ENCODE peak calls at places on chromosome 15, in eight cellular contexts. One of them, this sample, is unnamed.

GRCh38 chr15:101167791-101168462 is 83.9 kb downstream of the CHSY1 start:
- DNase-seq in activated CD4-positive, alpha-beta T cell treated with anti-CD3 and anti-CD28 coated beads for 24 hours: peak; percentile 33
- DNase-seq in foreskin keratinocyte: peak; percentile 84
- DNase-seq in substantia nigra: peak; percentile 57
- DNase-seq in AG04450: peak; percentile 61
- DNase-seq in nucleus accumbens: no peak
- DNase-seq in SW480: peak; percentile 83
- DNase-seq in brain microvascular endothelial cell: peak; percentile 93
- DNase-seq in this sample: no peak

GRCh38 chr15:96247631-96248305 is 82.7 kb upstream of the NR2F2 start:
- DNase-seq in substantia nigra: no peak
- DNase-seq in foreskin keratinocyte: no peak
- DNase-seq in SW480: no peak
- DNase-seq in AG04450: no peak
- DNase-seq in nucleus accumbens: no peak
- DNase-seq in brain microvascular endothelial cell: no peak
- DNase-seq in activated CD4-positive, alpha-beta T cell treated with anti-CD3 and anti-CD28 coated beads for 24 hours: no peak
- DNase-seq in this sample: no peak

GRCh38 chr15:39013262-39013661 is 448.6 kb upstream of the RASGRP1 start:
- DNase-seq in AG04450: no peak
- DNase-seq in nucleus accumbens: no peak
- DNase-seq in foreskin keratinocyte: no peak
- DNase-seq in SW480: no peak
- DNase-seq in brain microvascular endothelial cell: no peak
- DNase-seq in activated CD4-positive, alpha-beta T cell treated with anti-CD3 and anti-CD28 coated beads for 24 hours: no peak
- DNase-seq in substantia nigra: no peak
- DNase-seq in this sample: no peak

GRCh38 chr15:34588046-34588674 is 4.7 kb upstream of the GOLGA8B start:
- DNase-seq in nucleus accumbens: peak; percentile 12
- DNase-seq in AG04450: peak; percentile 68
- DNase-seq in foreskin keratinocyte: peak; percentile 80
- DNase-seq in substantia nigra: peak; percentile 26
- DNase-seq in brain microvascular endothelial cell: peak; percentile 80
- DNase-seq in SW480: peak; percentile 57
- DNase-seq in activated CD4-positive, alpha-beta T cell treated with anti-CD3 and anti-CD28 coated beads for 24 hours: peak; percentile 34
- DNase-seq in this sample: no peak

GRCh38 chr15:92953569-92953968 is 53.4 kb downstream of the CHD2 start:
- DNase-seq in substantia nigra: no peak
- DNase-seq in brain microvascular endothelial cell: no peak
- DNase-seq in AG04450: no peak
- DNase-seq in nucleus accumbens: no peak
- DNase-seq in foreskin keratinocyte: no peak
- DNase-seq in activated CD4-positive, alpha-beta T cell treated with anti-CD3 and anti-CD28 coated beads for 24 hours: no peak
- DNase-seq in SW480: no peak
- DNase-seq in this sample: no peak

GRCh38 chr15:29456255-29456654 is 186.6 kb upstream of the NSMCE3 start:
- DNase-seq in SW480: no peak
- DNase-seq in AG04450: no peak
- DNase-seq in nucleus accumbens: no peak
- DNase-seq in brain microvascular endothelial cell: no peak
- DNase-seq in substantia nigra: no peak
- DNase-seq in foreskin keratinocyte: no peak
- DNase-seq in activated CD4-positive, alpha-beta T cell treated with anti-CD3 and anti-CD28 coated beads for 24 hours: no peak
- DNase-seq in this sample: no peak

GRCh38 chr15:63008333-63009049 is 34.1 kb upstream of the TPM1 start:
- DNase-seq in SW480: no peak
- DNase-seq in nucleus accumbens: no peak
- DNase-seq in AG04450: no peak
- DNase-seq in activated CD4-positive, alpha-beta T cell treated with anti-CD3 and anti-CD28 coated beads for 24 hours: no peak
- DNase-seq in foreskin keratinocyte: no peak
- DNase-seq in substantia nigra: no peak
- DNase-seq in brain microvascular endothelial cell: no peak
- DNase-seq in this sample: no peak

GRCh38 chr15:67828379-67828968 is 3.2 kb downstream of the SKOR1 start:
- DNase-seq in AG04450: no peak
- DNase-seq in activated CD4-positive, alpha-beta T cell treated with anti-CD3 and anti-CD28 coated beads for 24 hours: no peak
- DNase-seq in substantia nigra: no peak
- DNase-seq in nucleus accumbens: no peak
- DNase-seq in foreskin keratinocyte: no peak
- DNase-seq in SW480: no peak
- DNase-seq in brain microvascular endothelial cell: no peak
- DNase-seq in this sample: no peak

GRCh38 chr15:68654786-68655560 is 76.2 kb downstream of the CORO2B start:
- DNase-seq in SW480: no peak
- DNase-seq in foreskin keratinocyte: no peak
- DNase-seq in activated CD4-positive, alpha-beta T cell treated with anti-CD3 and anti-CD28 coated beads for 24 hours: no peak
- DNase-seq in AG04450: no peak
- DNase-seq in substantia nigra: no peak
- DNase-seq in nucleus accumbens: no peak
- DNase-seq in brain microvascular endothelial cell: no peak
- DNase-seq in this sample: no peak

GRCh38 chr15:98671060-98672008 is 23.0 kb downstream of the IGF1R start:
- DNase-seq in brain microvascular endothelial cell: no peak
- DNase-seq in AG04450: no peak
- DNase-seq in SW480: no peak
- DNase-seq in foreskin keratinocyte: no peak
- DNase-seq in substantia nigra: no peak
- DNase-seq in nucleus accumbens: no peak
- DNase-seq in activated CD4-positive, alpha-beta T cell treated with anti-CD3 and anti-CD28 coated beads for 24 hours: no peak
- DNase-seq in this sample: peak; percentile 61

GRCh38 chr15:81296673-81297072 is 27.3 kb downstream of the STARD5 start:
- DNase-seq in activated CD4-positive, alpha-beta T cell treated with anti-CD3 and anti-CD28 coated beads for 24 hours: peak; percentile 60
- DNase-seq in foreskin keratinocyte: no peak
- DNase-seq in brain microvascular endothelial cell: no peak
- DNase-seq in substantia nigra: peak; percentile 47
- DNase-seq in AG04450: no peak
- DNase-seq in nucleus accumbens: no peak
- DNase-seq in SW480: no peak
- DNase-seq in this sample: no peak

GRCh38 chr15:63332367-63333078 is 49.1 kb downstream of the CA12 start:
- DNase-seq in brain microvascular endothelial cell: peak; percentile 95
- DNase-seq in AG04450: peak; percentile 78
- DNase-seq in activated CD4-positive, alpha-beta T cell treated with anti-CD3 and anti-CD28 coated beads for 24 hours: no peak
- DNase-seq in foreskin keratinocyte: peak; percentile 95
- DNase-seq in SW480: no peak
- DNase-seq in substantia nigra: no peak
- DNase-seq in nucleus accumbens: no peak
- DNase-seq in this sample: peak; percentile 70

GRCh38 chr15:62758126-62758951 is 284.2 kb upstream of the TPM1 start:
- DNase-seq in AG04450: no peak
- DNase-seq in SW480: peak; percentile 27
- DNase-seq in foreskin keratinocyte: peak; percentile 95
- DNase-seq in activated CD4-positive, alpha-beta T cell treated with anti-CD3 and anti-CD28 coated beads for 24 hours: no peak
- DNase-seq in substantia nigra: peak; percentile 16
- DNase-seq in brain microvascular endothelial cell: peak; percentile 77
- DNase-seq in nucleus accumbens: no peak
- DNase-seq in this sample: peak; percentile 86

GRCh38 chr15:84816694-84817460 is at the start of gene ALPK3:
- DNase-seq in activated CD4-positive, alpha-beta T cell treated with anti-CD3 and anti-CD28 coated beads for 24 hours: no peak
- DNase-seq in nucleus accumbens: no peak
- DNase-seq in brain microvascular endothelial cell: no peak
- DNase-seq in SW480: no peak
- DNase-seq in substantia nigra: no peak
- DNase-seq in foreskin keratinocyte: no peak
- DNase-seq in AG04450: no peak
- DNase-seq in this sample: no peak

GRCh38 chr15:35663956-35664355 is 118.0 kb upstream of the DPH6 start:
- DNase-seq in AG04450: no peak
- DNase-seq in foreskin keratinocyte: no peak
- DNase-seq in brain microvascular endothelial cell: no peak
- DNase-seq in substantia nigra: no peak
- DNase-seq in nucleus accumbens: no peak
- DNase-seq in activated CD4-positive, alpha-beta T cell treated with anti-CD3 and anti-CD28 coated beads for 24 hours: no peak
- DNase-seq in SW480: no peak
- DNase-seq in this sample: no peak

GRCh38 chr15:59174846-59175831 is 31.5 kb upstream of the LDHAL6B start:
- DNase-seq in brain microvascular endothelial cell: peak; percentile 80
- DNase-seq in AG04450: peak; percentile 88
- DNase-seq in SW480: peak; percentile 69
- DNase-seq in activated CD4-positive, alpha-beta T cell treated with anti-CD3 and anti-CD28 coated beads for 24 hours: peak; percentile 13
- DNase-seq in foreskin keratinocyte: peak; percentile 54
- DNase-seq in nucleus accumbens: peak; percentile 39
- DNase-seq in substantia nigra: peak; percentile 39
- DNase-seq in this sample: peak; percentile 50

This sample was measured in retinal pigment epithelial cell.